ENCODE peak calls at places on chromosomes 4 and X, in six cellular contexts. J is Karpas-422, S is ovary, Z is tibial artery, M is tibial nerve, I is heart left ventricle. V is an unnamed sample.

GRCh38 chr4:3460926-3461325 is 2.2 kb upstream of the DOK7 start:
- DNase-seq in M (no peak), Z (no peak), J (no peak), I (peak; percentile 25), S (no peak), V (peak; percentile 11)

GRCh38 chr4:101089168-101089567 is 258.2 kb downstream of the PPP3CA start:
- DNase-seq in S (no peak), M (no peak), I (no peak), J (no peak), Z (no peak), V (no peak)

GRCh38 chrX:144219035-144219434 is 335.2 kb downstream of the UBE2NL start:
- DNase-seq in S (no peak), M (no peak), Z (no peak), I (peak; percentile 32), J (peak; percentile 72), V (no peak)

GRCh38 chr4:127618427-127618826 is 14.3 kb upstream of the INTU start:
- DNase-seq in M (no peak), J (no peak), I (no peak), Z (no peak), S (no peak), V (no peak)

GRCh38 chrX:154444001-154444754 is at the start of gene FAM50A:
- DNase-seq in S (peak; percentile 80), J (peak; percentile 84), I (peak; percentile 89), Z (peak; percentile 71), M (peak; percentile 71), V (peak; percentile 85)

GRCh38 chr4:41264212-41264611 is 7.5 kb downstream of the UCHL1 start:
- DNase-seq in Z (no peak), I (no peak), M (no peak), J (no peak), S (no peak), V (no peak)

GRCh38 chrX:97215166-97215565 is 331.5 kb downstream of the RPA4 start:
- DNase-seq in I (no peak), J (no peak), M (no peak), Z (no peak), S (no peak), V (no peak)

GRCh38 chrX:51814066-51814465 is 70.8 kb downstream of the GSPT2 start:
- DNase-seq in J (no peak), Z (no peak), S (no peak), M (no peak), I (no peak), V (no peak)

GRCh38 chr4:123545569-123546122 is 149.1 kb downstream of the SPRY1 start:
- DNase-seq in I (no peak), J (no peak), Z (no peak), M (no peak), S (no peak), V (no peak)

GRCh38 chr4:74327751-74328150 is 19.5 kb downstream of the EPGN start:
- DNase-seq in S (no peak), M (no peak), J (no peak), I (no peak), Z (no peak), V (no peak)

GRCh38 chr4:85736576-85736975 is 261.6 kb downstream of the ARHGAP24 start:
- DNase-seq in S (no peak), I (no peak), J (no peak), M (no peak), Z (no peak), V (no peak)

GRCh38 chrX:39162322-39162721 is 361.1 kb downstream of the MID1IP1 start:
- DNase-seq in S (peak; percentile 42), I (peak; percentile 32), M (no peak), Z (no peak), J (no peak), V (peak; percentile 26)

GRCh38 chr4:53908661-53909078 is 155.7 kb downstream of the CHIC2 start:
- DNase-seq in M (no peak), J (peak; percentile 84), I (no peak), S (peak; percentile 39), Z (peak; percentile 40), V (no peak)

GRCh38 chr4:89196056-89196674 is 84.8 kb downstream of the TIGD2 start:
- DNase-seq in S (no peak), M (no peak), I (no peak), Z (no peak), J (no peak), V (no peak)

GRCh38 chr4:14264437-14264836 is 636.9 kb upstream of the BOD1L1 start:
- DNase-seq in M (no peak), I (no peak), J (peak; percentile 40), Z (no peak), S (no peak), V (no peak)

GRCh38 chr4:153706519-153706918 is 22.4 kb downstream of the TLR2 start:
- DNase-seq in I (no peak), S (no peak), M (no peak), J (no peak), Z (no peak), V (no peak)

GRCh38 chr4:22573198-22573597 is 57.3 kb upstream of the ADGRA3 start:
- DNase-seq in M (peak; percentile 18), S (peak; percentile 76), I (peak; percentile 37), J (no peak), Z (peak; percentile 45), V (peak; percentile 65)

GRCh38 chrX:28205905-28206304 is 224.7 kb upstream of the DCAF8L1 start:
- DNase-seq in S (no peak), M (no peak), I (no peak), Z (no peak), J (no peak), V (no peak)

GRCh38 chrX:33831211-33831610 is 300.9 kb downstream of the FAM47A start:
- DNase-seq in M (no peak), J (no peak), S (no peak), I (no peak), Z (no peak), V (no peak)

GRCh38 chr4:152352645-152353116 is 183.2 kb downstream of the FBXW7 start:
- DNase-seq in I (peak; percentile 63), J (peak; percentile 87), M (peak; percentile 19), S (peak; percentile 61), Z (peak; percentile 63), V (peak; percentile 23)

GRCh38 chr4:81885016-81885415 is 413.3 kb upstream of the RASGEF1B start:
- DNase-seq in M (no peak), Z (no peak), J (no peak), S (no peak), I (no peak), V (no peak)

GRCh38 chr4:141036786-141037185 is 96.5 kb downstream of the RNF150 start:
- DNase-seq in Z (no peak), M (no peak), S (no peak), I (no peak), J (no peak), V (no peak)

DNA sequence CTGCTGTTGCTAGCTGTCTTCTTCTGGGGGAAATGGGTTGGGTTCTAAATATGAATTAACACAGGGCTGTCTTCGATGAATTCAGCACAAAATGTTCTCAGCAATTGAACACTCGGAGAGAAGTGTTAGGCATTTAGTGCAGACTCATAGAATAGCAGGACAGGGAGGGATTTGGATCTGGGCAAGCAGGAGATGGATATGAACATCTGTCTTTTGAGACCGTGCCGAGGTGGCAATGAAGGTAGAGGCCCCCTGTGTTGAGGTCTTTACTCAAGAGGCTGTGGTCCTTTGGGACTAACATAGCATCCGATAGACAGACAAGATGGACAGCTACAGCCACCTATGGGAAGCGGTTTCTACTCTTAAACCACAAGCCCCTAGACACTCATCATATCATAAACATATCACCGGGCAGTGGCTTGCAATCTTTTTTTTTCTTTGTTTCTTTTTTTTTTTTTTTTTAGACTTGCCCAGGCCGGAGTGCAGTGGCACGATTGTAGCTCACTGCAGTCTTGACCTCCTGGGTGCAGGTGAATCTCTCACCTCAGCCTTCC is 6.7 kb downstream of the CD99 start:
- DNase-seq in M (no peak), Z (no peak), S (no peak), I (no peak), J (peak; percentile 56), V (no peak)
- H3K4me1 ChIP-seq in M (peaks cover 60% of the 10 kb centered on the region), Z (peaks cover 55% of the 10 kb centered on the region), S (peaks cover 21% of the 10 kb centered on the region), I (peaks cover 92% of the 10 kb centered on the region), J (peaks cover 58% of the 10 kb centered on the region), V (peaks cover 79% of the 10 kb centered on the region)

DNA sequence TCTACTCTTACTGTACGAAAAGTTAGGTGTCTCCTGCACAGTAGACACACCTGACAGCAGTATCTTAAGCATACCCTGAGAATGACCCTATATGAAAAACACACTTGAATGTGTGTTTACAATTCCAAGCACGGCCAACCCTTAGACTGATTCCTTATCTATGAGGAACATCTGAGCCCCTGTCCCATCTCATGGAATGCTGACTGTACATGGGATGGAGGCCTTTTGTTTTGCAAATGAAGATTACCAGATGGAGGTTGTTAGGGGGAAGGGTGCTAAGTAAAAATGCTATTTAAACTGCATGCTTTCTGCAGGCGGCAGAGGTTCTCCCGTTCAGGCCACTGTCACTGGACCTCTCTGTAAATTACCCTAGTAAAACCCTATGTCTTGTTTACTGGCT is 2.2 kb downstream of the PAQR3 start:
- DNase-seq in S (no peak), I (no peak), Z (no peak), M (no peak), J (no peak), V (no peak)
- H3K4me1 ChIP-seq in S (no peaks in the 10 kb centered on the region), I (peaks cover 21% of the 10 kb centered on the region), Z (peaks cover 5% of the 10 kb centered on the region), M (no peaks in the 10 kb centered on the region), J (peaks cover 19% of the 10 kb centered on the region), V (peaks cover 20% of the 10 kb centered on the region)

GRCh38 chr4:16159321-16159720 is 67.0 kb downstream of the TAPT1 start:
- DNase-seq in M (no peak), I (no peak), S (no peak), Z (no peak), J (no peak), V (no peak)
- H3K4me1 ChIP-seq in M (no peaks in the 10 kb centered on the region), I (peaks cover 25% of the 10 kb centered on the region), S (peaks cover 4% of the 10 kb centered on the region), Z (no peaks in the 10 kb centered on the region), J (peaks cover 6% of the 10 kb centered on the region), V (peaks cover 6% of the 10 kb centered on the region)

DNA sequence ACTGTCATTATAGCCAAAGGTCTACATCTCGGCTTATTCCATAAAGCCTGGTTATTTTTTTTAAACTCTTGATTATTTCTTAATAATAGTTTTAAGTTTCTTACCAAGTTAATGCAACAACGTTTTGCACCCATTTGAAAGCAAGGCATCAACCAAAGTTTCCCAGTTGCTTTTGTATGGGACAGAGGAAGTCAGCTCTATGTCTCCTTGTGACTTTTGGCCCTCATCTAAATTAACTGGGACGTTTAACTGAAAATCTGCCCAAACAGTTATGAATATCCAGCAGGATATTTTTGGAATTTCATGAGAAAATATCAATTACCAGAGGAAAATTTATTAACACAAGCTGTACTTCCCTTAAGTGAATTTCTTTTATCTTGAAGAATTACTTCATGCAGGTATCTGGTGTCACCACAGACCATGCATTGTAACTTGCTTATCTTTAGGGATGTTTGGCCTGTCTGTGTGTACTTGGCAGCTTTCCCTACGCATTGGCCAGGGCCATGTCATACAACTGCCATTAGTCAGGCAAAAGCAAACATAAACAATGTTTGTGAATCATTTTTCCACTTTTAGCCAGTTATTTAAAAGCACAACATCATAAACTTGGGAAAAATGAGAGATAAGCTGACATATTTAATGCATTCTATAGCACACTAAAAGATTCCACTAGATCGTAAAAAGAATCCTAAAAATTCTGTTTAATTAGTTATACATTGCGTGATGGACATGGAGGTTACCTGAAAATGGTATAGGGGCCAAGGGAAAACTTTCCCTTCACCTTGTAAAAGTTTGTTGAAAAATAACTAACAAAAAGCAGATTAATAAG is 101.4 kb upstream of the PDE5A start:
- DNase-seq in Z (peak; percentile 43), J (no peak), I (peak; percentile 36), S (no peak), M (no peak), V (peak; percentile 55)
- H3K4me1 ChIP-seq in Z (peaks cover 60% of the 10 kb centered on the region), J (no peaks in the 10 kb centered on the region), I (peaks cover 63% of the 10 kb centered on the region), S (peaks cover 6% of the 10 kb centered on the region), M (peaks cover 14% of the 10 kb centered on the region), V (peaks cover 51% of the 10 kb centered on the region)

DNA sequence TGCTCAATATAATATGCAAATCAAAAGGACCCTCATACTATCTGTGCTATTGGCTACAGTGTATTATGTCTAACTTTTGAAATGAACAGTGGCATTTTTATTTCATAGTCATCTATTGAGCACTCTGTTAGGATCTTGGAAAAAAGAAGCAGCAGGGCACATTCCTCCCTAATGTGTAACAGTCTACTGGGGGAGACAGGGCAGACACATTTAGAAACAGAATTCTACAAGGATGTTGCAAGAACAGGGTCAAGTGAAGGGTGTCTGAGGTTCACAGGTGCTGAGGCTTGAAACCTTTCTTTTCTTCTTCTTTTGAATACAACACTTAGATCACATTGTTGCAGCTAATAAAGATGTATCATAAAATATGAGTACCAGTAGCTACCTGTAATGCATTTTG is 129.7 kb upstream of the SLC4A4 start:
- DNase-seq in S (no peak), J (no peak), I (no peak), Z (no peak), M (no peak), V (no peak)
- H3K4me1 ChIP-seq in S (no peaks in the 10 kb centered on the region), J (no peaks in the 10 kb centered on the region), I (peaks cover 28% of the 10 kb centered on the region), Z (peaks cover 4% of the 10 kb centered on the region), M (no peaks in the 10 kb centered on the region), V (peaks cover 11% of the 10 kb centered on the region)

V was measured in heart right ventricle.